ENCODE peak calls at places on chromosome 3, in seven cellular contexts. I is M059J, F is tibial artery, S is D341Med, C is putamen, P is anterior cingulate cortex, A is kidney tubule cell. K is an unnamed sample.

GRCh38 chr3:194632983-194633348 is 253 bp downstream of the TMEM44 start:
- DNase-seq in C (no peak), I (no peak), P (no peak), F (peak), S (no peak), A (no peak), K (no peak)

GRCh38 chr3:4589475-4590111 is 96.4 kb downstream of the ITPR1 start:
- DNase-seq in A (no peak), S (no peak), C (no peak), F (no peak), P (no peak), I (no peak), K (no peak)

GRCh38 chr3:20056727-20057611 is 16.7 kb downstream of the KAT2B start:
- DNase-seq in F (no peak), P (no peak), S (no peak), I (peak), A (peak), C (no peak), K (peak)

GRCh38 chr3:129745253-129745652 is 138.8 kb upstream of the PLXND1 start:
- DNase-seq in F (no peak), A (no peak), I (no peak), S (peak), P (peak), C (no peak), K (no peak)

GRCh38 chr3:17044844-17045243 is 160.1 kb downstream of the PLCL2 start:
- DNase-seq in A (no peak), I (no peak), F (no peak), S (no peak), P (no peak), C (no peak), K (no peak)

GRCh38 chr3:100875239-100875638 is 118.0 kb downstream of the ABI3BP start:
- DNase-seq in F (no peak), S (no peak), C (peak), P (no peak), I (peak), A (peak), K (peak)

GRCh38 chr3:39752751-39753150 is 56.7 kb upstream of the MYRIP start:
- DNase-seq in A (peak), S (no peak), C (no peak), F (no peak), P (no peak), I (no peak), K (no peak)

GRCh38 chr3:71444028-71444860 is 139.3 kb downstream of the FOXP1 start:
- DNase-seq in F (no peak), C (no peak), S (no peak), P (peak), A (peak), I (peak), K (peak)

GRCh38 chr3:122322095-122323075 is 2.7 kb upstream of the CSTA start:
- DNase-seq in P (no peak), I (no peak), S (no peak), C (no peak), F (no peak), A (no peak), K (no peak)

GRCh38 chr3:179666436-179667035 is 13.7 kb downstream of the USP13 start:
- DNase-seq in C (no peak), S (peak), F (peak), I (no peak), P (peak), A (no peak), K (no peak)

GRCh38 chr3:98746882-98747281 is 16.3 kb upstream of the ST3GAL6 start:
- DNase-seq in I (no peak), P (no peak), S (no peak), F (no peak), A (no peak), C (no peak), K (no peak)

GRCh38 chr3:45154641-45155147 is 8.5 kb upstream of the CDCP1 start:
- DNase-seq in P (no peak), F (no peak), S (no peak), A (peak), I (peak), C (no peak), K (peak)

GRCh38 chr3:50324351-50325144 is 2.0 kb upstream of the HYAL2 start:
- DNase-seq in P (peak), A (peak), F (peak), C (no peak), I (peak), S (peak), K (peak)

GRCh38 chr3:5013021-5013906 is 34.0 kb downstream of the BHLHE40 start:
- DNase-seq in A (peak), S (no peak), P (no peak), C (no peak), F (peak), I (peak), K (peak)

GRCh38 chr3:53821631-53822068 is 24.6 kb downstream of the CHDH start:
- DNase-seq in P (no peak), C (no peak), F (peak), I (peak), A (peak), S (no peak), K (peak)

GRCh38 chr3:189982299-189982945 is 138.3 kb downstream of the P3H2 start:
- DNase-seq in S (no peak), P (no peak), C (no peak), A (no peak), I (peak), F (no peak), K (peak)

GRCh38 chr3:14266361-14266760 is 87.7 kb downstream of the LSM3 start:
- DNase-seq in P (no peak), F (no peak), C (peak), I (peak), S (no peak), A (no peak), K (no peak)

GRCh38 chr3:100316656-100317069 is 17.9 kb upstream of the NIT2 start:
- DNase-seq in C (peak), A (peak), P (no peak), S (peak), I (peak), F (no peak), K (peak)

GRCh38 chr3:65597225-65597951 is 441.3 kb downstream of the MAGI1 start:
- DNase-seq in C (peak), F (no peak), P (peak), A (peak), S (peak), I (peak), K (no peak)

GRCh38 chr3:111963424-111963823 is 15.4 kb upstream of the ABHD10 start:
- DNase-seq in S (no peak), I (peak), P (no peak), C (no peak), A (peak), F (no peak), K (peak)

GRCh38 chr3:28278918-28279317 is 37.5 kb downstream of the CMC1 start:
- DNase-seq in A (no peak), P (no peak), F (no peak), C (no peak), S (no peak), I (no peak), K (no peak)

GRCh38 chr3:51283421-51283820 is 101.7 kb upstream of the MANF start:
- DNase-seq in S (no peak), I (no peak), F (no peak), A (no peak), P (no peak), C (no peak), K (no peak)

GRCh38 chr3:45608885-45609284 is 14.3 kb downstream of the LIMD1 start:
- DNase-seq in P (no peak), A (peak), I (peak), S (no peak), C (no peak), F (no peak), K (peak)

GRCh38 chr3:30342319-30343060 is 263.9 kb upstream of the TGFBR2 start:
- DNase-seq in I (peak), P (no peak), F (peak), C (no peak), S (no peak), A (peak), K (peak)

GRCh38 chr3:79140718-79141117 is 627.1 kb downstream of the ROBO1 start:
- DNase-seq in P (no peak), A (no peak), I (peak), F (no peak), C (no peak), S (no peak), K (peak)

GRCh38 chr3:12730511-12731234 is 28.4 kb downstream of the TMEM40 start:
- DNase-seq in A (peak), S (no peak), F (no peak), P (no peak), I (peak), C (no peak), K (no peak)

GRCh38 chr3:42101481-42101880 is 10.3 kb downstream of the TRAK1 start:
- DNase-seq in C (no peak), I (no peak), F (no peak), S (no peak), A (no peak), P (no peak), K (peak)

GRCh38 chr3:121918779-121919483 is 24.7 kb downstream of the SLC15A2 start:
- DNase-seq in A (peak), S (no peak), F (no peak), C (no peak), P (no peak), I (peak), K (no peak)

GRCh38 chr3:194773216-194773615 is 87.5 kb downstream of the FAM43A start:
- DNase-seq in F (no peak), A (peak), C (no peak), S (no peak), P (no peak), I (peak), K (no peak)

GRCh38 chr3:190591080-190591479 is 77.2 kb downstream of the IL1RAP start:
- DNase-seq in F (no peak), C (no peak), A (no peak), P (no peak), S (no peak), I (no peak), K (no peak)

GRCh38 chr3:126851934-126852333 is 131.0 kb upstream of the PLXNA1 start:
- DNase-seq in S (no peak), I (no peak), A (no peak), F (no peak), P (no peak), C (no peak), K (no peak)